ENCODE peak calls at places on chromosomes 16 and 17, in five cellular contexts. F is neuronal stem cell, X is IMR-90, N is H1, S is H9. Q is an unnamed sample.

GRCh38 chr16:70577256-70577698 is 53.7 kb downstream of the SF3B3 start:
- DNase-seq in F (no peak), X (peak), N (no peak), S (no peak), Q (no peak)

GRCh38 chr16:58563235-58563634 is 47.9 kb downstream of the SETD6 start:
- DNase-seq in F (no peak), X (peak), N (no peak), S (no peak), Q (no peak)

GRCh38 chr17:20059728-20060188 is 50.6 kb downstream of the SPECC1 start:
- DNase-seq in F (no peak), X (peak), N (no peak), S (no peak), Q (no peak)

GRCh38 chr16:65816556-65816955 is 549.9 kb upstream of the CDH5 start:
- DNase-seq in F (no peak), X (no peak), N (no peak), S (no peak), Q (no peak)

GRCh38 chr16:57013902-57014301 is 24.5 kb downstream of the NLRC5 start:
- DNase-seq in F (no peak), X (no peak), N (no peak), S (no peak), Q (no peak)

GRCh38 chr17:29826045-29826692 is 103.9 kb downstream of the SSH2 start:
- DNase-seq in F (no peak), X (no peak), N (no peak), S (no peak), Q (no peak)

GRCh38 chr16:29806096-29806579 is at the start of gene MAZ:
- DNase-seq in F (no peak), X (peak), N (no peak), S (no peak), Q (no peak)

GRCh38 chr17:68441064-68441770 is 16.1 kb downstream of the WIPI1 start:
- DNase-seq in F (no peak), X (peak), N (no peak), S (no peak), Q (no peak)

GRCh38 chr17:73698966-73699365 is 54.7 kb upstream of the SDK2 start:
- DNase-seq in F (no peak), X (no peak), N (no peak), S (peak), Q (no peak)

GRCh38 chr16:75053791-75054555 is 55.1 kb downstream of the ZNRF1 start:
- DNase-seq in F (no peak), X (no peak), N (no peak), S (no peak), Q (no peak)

GRCh38 chr17:75159196-75160031 is 5.1 kb upstream of the JPT1 start:
- DNase-seq in F (no peak), X (peak), N (no peak), S (no peak), Q (peak)

GRCh38 chr16:87570564-87570937 is 31.8 kb upstream of the JPH3 start:
- DNase-seq in F (no peak), X (no peak), N (no peak), S (no peak), Q (no peak)
- H4K8ac ChIP-seq in F (no peak), X (no peak), N (no peak), S (no peak), Q (no peak)

DNA sequence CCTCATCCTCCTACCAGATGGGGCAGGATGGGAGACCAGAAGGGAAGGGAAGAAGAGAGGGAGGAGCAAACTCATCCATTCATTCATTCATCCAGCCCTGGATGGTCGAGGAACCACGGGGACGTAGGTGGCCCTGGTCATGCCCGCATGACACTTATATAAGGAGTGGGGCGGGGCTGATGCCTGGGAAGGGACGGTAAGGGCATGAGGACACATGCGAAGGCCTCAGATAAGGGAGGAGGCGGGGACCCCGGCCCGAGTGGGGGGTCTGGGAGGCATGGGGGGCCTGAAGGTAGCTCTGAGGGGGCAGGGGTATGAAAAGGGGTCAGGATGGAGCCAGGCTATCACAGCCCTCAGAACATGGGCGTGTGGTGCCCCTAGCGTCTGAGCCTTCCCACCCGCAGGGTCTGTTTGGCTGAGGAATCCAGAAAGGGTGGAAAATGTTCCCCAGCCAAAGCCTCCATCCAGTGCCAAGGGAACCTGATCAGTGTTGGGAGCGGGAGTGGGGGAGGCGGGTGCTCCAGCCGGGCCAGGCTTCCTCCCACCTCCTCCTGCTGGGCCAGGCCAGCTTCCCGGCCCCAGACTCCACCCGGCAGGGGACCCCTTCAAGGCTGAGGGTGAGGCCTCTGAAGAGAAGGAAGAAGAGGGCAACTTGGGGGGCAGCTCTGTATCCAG is 17.6 kb upstream of the CD79B start:
- DNase-seq in F (no peak), X (no peak), N (no peak), S (no peak), Q (no peak)
- H4K8ac ChIP-seq in F (no peak), X (no peak), N (no peak), S (no peak), Q (no peak)

DNA sequence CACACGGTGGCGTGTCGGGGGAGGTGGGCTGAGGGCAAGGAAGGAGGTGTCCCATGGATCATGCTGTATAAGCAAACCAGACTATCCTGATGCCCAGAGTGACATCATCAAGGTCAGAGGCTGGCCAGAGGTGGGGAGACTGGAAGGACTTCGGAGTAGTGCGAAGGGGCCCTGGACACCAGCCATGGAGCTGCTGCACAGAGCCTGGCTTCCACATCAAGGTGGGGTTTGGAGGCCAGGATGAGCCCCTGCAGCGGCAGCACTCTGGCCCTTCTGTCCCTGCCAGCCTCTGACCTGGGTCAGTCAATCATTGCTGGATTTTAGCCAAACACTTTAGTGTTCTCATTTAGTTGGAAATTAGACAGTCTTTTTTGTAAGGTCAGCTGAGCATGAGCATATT is 34.8 kb downstream of the MED13 start:
- DNase-seq in F (no peak), X (no peak), N (no peak), S (no peak), Q (no peak)
- H4K8ac ChIP-seq in F (no peak), X (no peak), N (no peak), S (no peak), Q (no peak)

DNA sequence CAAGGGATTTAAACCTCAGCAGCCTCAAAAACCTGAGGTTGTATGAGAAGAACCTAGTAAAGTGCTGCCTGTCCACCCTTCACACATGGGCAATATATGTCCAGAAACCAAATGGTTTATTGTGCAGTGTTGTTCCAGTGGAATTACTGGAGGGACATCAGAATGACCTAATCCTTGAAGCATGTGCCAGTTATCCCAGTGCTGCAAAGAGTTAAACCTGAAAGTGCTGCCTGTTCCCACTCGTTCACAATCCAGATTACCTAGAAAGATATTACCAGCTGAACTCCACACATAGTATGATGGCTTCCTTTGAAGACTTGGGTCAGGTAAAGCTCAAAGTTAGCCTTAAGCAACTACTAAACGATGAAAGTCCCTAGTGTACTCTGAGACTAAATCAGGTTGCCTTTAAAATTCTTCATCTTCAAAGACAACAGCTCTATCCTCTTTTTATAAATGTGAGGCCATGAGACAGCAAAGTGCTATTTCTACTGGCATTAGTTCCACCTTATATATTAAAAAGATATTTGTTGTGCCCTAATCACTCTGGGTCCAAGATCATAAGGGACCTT is 133.1 kb downstream of the SNX11 start:
- DNase-seq in F (no peak), X (peak), N (no peak), S (no peak), Q (peak)
- H4K8ac ChIP-seq in F (no peak), X (no peak), N (no peak), S (no peak), Q (no peak)

GRCh38 chr16:48622456-48623303 is 12.7 kb upstream of the N4BP1 start:
- DNase-seq in F (no peak), X (no peak), N (no peak), S (no peak), Q (no peak)
- H4K8ac ChIP-seq in F (peak), X (no peak), N (peak), S (no peak), Q (no peak)

GRCh38 chr17:78862073-78863023 is 21.7 kb upstream of the USP36 start:
- DNase-seq in F (no peak), X (peak), N (no peak), S (no peak), Q (peak)
- H4K8ac ChIP-seq in F (no peak), X (peak), N (no peak), S (no peak), Q (no peak)

GRCh38 chr16:85796599-85796998 is 2.7 kb downstream of the EMC8 start:
- DNase-seq in F (no peak), X (no peak), N (no peak), S (no peak), Q (no peak)

GRCh38 chr16:85798283-85798776 is 1.0 kb downstream of the EMC8 start:
- DNase-seq in F (no peak), X (peak), N (no peak), S (no peak), Q (peak)

GRCh38 chr16:85799497-85800320 is at the start of the genes COX4I1 and EMC8:
- DNase-seq in F (peak), X (peak), N (peak), S (peak), Q (peak)

GRCh38 chr16:85800321-85800669 is 800 bp downstream of the COX4I1 start:
- DNase-seq in F (no peak), X (no peak), N (no peak), S (no peak), Q (no peak)

DNA sequence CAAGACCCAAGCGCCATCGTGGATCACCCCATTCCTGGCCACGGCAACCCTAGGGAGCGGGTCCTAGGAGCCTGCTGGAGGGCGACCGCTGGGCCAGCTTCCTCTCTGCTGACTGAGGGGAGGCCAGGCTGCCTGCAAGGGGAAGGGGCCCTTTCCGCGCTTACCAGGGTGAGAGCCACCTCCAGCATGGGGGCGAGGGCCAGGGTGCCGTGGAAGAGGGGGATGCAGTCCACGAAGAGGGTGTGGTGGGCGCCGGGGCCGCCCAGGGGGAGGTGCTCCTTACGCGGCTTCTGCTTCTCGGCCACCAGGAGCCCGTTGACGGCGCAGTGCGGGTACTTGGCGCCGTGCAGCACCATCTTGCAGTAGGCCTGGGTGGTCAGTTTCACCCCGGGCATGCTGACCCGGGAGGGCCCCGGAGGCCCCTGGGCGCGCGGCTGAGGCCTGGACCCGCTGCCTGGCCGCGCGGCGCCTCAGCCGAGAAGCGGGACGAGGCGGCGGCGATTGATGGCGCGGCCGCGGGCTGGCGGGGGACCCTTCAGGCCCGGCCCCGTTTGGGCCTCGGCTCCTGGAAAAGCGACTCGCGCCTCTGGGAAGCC is 345 bp downstream of the EMC8 start:
- DNase-seq in F (no peak), X (peak), N (no peak), S (peak), Q (no peak)
- H4K8ac ChIP-seq in F (no peak), X (peak), N (peak), S (no peak), Q (no peak)

GRCh38 chr17:57293077-57293476 is 36.8 kb downstream of the MSI2 start:
- DNase-seq in F (no peak), X (no peak), N (no peak), S (no peak), Q (peak)

GRCh38 chr17:57294075-57294474 is 37.8 kb downstream of the MSI2 start:
- DNase-seq in F (no peak), X (no peak), N (no peak), S (no peak), Q (no peak)

GRCh38 chr17:57295526-57296023 is 39.3 kb downstream of the MSI2 start:
- DNase-seq in F (no peak), X (peak), N (no peak), S (no peak), Q (peak)

GRCh38 chr17:57296231-57296630 is 39.9 kb downstream of the MSI2 start:
- DNase-seq in F (no peak), X (no peak), N (no peak), S (no peak), Q (peak)

GRCh38 chr17:57294629-57295501 is 38.5 kb downstream of the MSI2 start:
- DNase-seq in F (no peak), X (peak), N (no peak), S (no peak), Q (peak)
- H4K8ac ChIP-seq in F (no peak), X (no peak), N (no peak), S (no peak), Q (no peak)

GRCh38 chr16:46852130-46852529 is 21.1 kb upstream of the C16orf87 start:
- DNase-seq in F (no peak), X (no peak), N (no peak), S (no peak), Q (no peak)
- H4K8ac ChIP-seq in F (no peak), X (no peak), N (peak), S (no peak), Q (no peak)

Q was measured in mesendoderm.